ENCODE peak calls at places on chromosomes 13 and 19, in six cellular contexts. U, H, P, B, J and Z are unnamed samples.

GRCh38 chr13:53782400-53783030 is 753.9 kb downstream of the OLFM4 start:
- DNase-seq in U (peak), H (peak), P (no peak), B (no peak), J (peak), Z (peak)

GRCh38 chr13:101289764-101290163 is 126.5 kb downstream of the NALCN start:
- DNase-seq in U (peak), H (no peak), P (no peak), B (no peak), J (no peak), Z (no peak)

GRCh38 chr19:52498571-52498970 is 28.9 kb upstream of the ZNF808 start:
- DNase-seq in U (no peak), H (no peak), P (no peak), B (no peak), J (no peak), Z (no peak)

GRCh38 chr19:1261512-1261862 is 7.6 kb upstream of the CIRBP start:
- DNase-seq in U (no peak), H (no peak), P (no peak), B (no peak), J (no peak), Z (no peak)

GRCh38 chr19:40150170-40150569 is 41.1 kb upstream of the MAP3K10 start:
- DNase-seq in U (no peak), H (no peak), P (no peak), B (no peak), J (no peak), Z (no peak)

GRCh38 chr19:17220207-17220758 is 5.1 kb downstream of the USE1 start:
- DNase-seq in U (no peak), H (no peak), P (no peak), B (peak), J (no peak), Z (no peak)

GRCh38 chr19:29524912-29525870 is 603 bp upstream of the VSTM2B start:
- DNase-seq in U (no peak), H (no peak), P (no peak), B (no peak), J (no peak), Z (no peak)

GRCh38 chr19:50003254-50003788 is 21.9 kb downstream of the VRK3 start:
- DNase-seq in U (no peak), H (no peak), P (no peak), B (no peak), J (no peak), Z (no peak)

GRCh38 chr13:80547885-80548284 is 207.0 kb upstream of the SPRY2 start:
- DNase-seq in U (no peak), H (no peak), P (no peak), B (no peak), J (no peak), Z (no peak)

GRCh38 chr19:17747205-17748098 is 3.8 kb upstream of the FCHO1 start:
- DNase-seq in U (peak), H (peak), P (peak), B (peak), J (peak), Z (peak)

GRCh38 chr19:42468273-42468796 is 25.6 kb upstream of the CXCL17 start:
- DNase-seq in U (no peak), H (no peak), P (peak), B (no peak), J (no peak), Z (no peak)

GRCh38 chr19:2286402-2287140 is 4.6 kb upstream of the PEAK3 start:
- DNase-seq in U (no peak), H (no peak), P (no peak), B (no peak), J (no peak), Z (no peak)

GRCh38 chr19:46650445-46650844 is 10.5 kb downstream of the DACT3 start:
- DNase-seq in U (no peak), H (no peak), P (no peak), B (no peak), J (no peak), Z (no peak)

GRCh38 chr19:1394252-1395193 is 6.8 kb downstream of the GAMT start:
- DNase-seq in U (no peak), H (no peak), P (no peak), B (peak), J (no peak), Z (no peak)

GRCh38 chr19:48991823-48992570 is 1.1 kb downstream of the GYS1 start:
- DNase-seq in U (peak), H (no peak), P (no peak), B (peak), J (no peak), Z (peak)

GRCh38 chr13:59363950-59364349 is 799.8 kb downstream of the DIAPH3 start:
- DNase-seq in U (peak), H (no peak), P (no peak), B (no peak), J (no peak), Z (no peak)

GRCh38 chr13:43329702-43330101 is 306.3 kb downstream of the DNAJC15 start:
- DNase-seq in U (no peak), H (no peak), P (no peak), B (no peak), J (no peak), Z (no peak)

GRCh38 chr13:24264976-24265375 is 44.4 kb upstream of the C1QTNF9 start:
- DNase-seq in U (no peak), H (no peak), P (no peak), B (no peak), J (no peak), Z (no peak)

GRCh38 chr19:4134351-4134750 is 10.4 kb upstream of the MAP2K2 start:
- DNase-seq in U (no peak), H (no peak), P (no peak), B (no peak), J (no peak), Z (no peak)

GRCh38 chr19:53004242-53004641 is 9.5 kb upstream of the ERVV-1 start:
- DNase-seq in U (no peak), H (no peak), P (no peak), B (no peak), J (no peak), Z (no peak)

GRCh38 chr19:36775768-36776167 is 3.2 kb upstream of the ZNF850 start:
- DNase-seq in U (no peak), H (no peak), P (no peak), B (no peak), J (no peak), Z (no peak)

GRCh38 chr19:45496349-45496953 is 396 bp downstream of the RTN2 start:
- DNase-seq in U (peak), H (no peak), P (no peak), B (peak), J (no peak), Z (no peak)

GRCh38 chr13:45873491-45874360 is 22.2 kb upstream of the SIAH3 start:
- DNase-seq in U (no peak), H (no peak), P (peak), B (no peak), J (peak), Z (no peak)

GRCh38 chr13:101157261-101157660 is 259.0 kb downstream of the NALCN start:
- DNase-seq in U (no peak), H (no peak), P (no peak), B (no peak), J (no peak), Z (no peak)

DNA sequence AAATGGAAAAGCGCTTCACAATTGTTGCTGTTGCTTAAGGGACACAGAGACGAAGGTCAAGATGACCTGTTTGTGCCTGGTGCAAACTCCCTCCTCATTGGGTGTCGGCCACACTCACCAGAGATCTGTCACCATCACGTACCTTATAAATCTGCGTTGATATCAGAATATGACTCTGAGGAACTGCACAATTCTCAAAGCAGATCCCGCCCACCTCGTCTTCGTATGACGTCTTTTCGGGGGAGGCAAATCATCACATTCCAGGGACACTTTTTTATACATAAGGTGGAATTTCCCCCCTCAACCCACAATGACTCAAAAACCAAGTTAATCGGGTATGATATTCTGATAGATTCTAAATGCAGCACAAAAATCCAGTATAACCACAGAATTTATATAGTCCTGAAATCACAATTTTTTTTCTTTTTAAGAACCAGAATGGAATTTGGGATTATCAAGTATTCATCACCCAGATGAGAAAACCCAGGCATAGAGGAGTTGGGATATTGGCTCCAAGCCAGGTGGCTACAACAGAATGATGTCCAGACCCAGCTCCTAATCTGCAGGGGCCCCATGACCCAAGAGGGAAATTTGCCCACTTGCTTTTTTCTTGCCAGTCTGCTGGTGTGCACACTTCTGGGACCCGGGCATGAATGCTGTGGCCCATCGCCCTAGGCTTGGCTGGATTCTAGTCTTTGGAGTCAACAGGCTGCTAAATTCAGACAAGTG is 50.6 kb upstream of the MTIF3 start:
- DNase-seq in U (no peak), H (no peak), P (no peak), B (no peak), J (no peak), Z (no peak)
- TF ChIP-seq JUND in U (no peak), H (no peak), P (no peak), B (no peak), J (no peak), Z (no peak)

GRCh38 chr13:113321546-113321945 is 24.5 kb downstream of the LAMP1 start:
- DNase-seq in U (no peak), H (no peak), P (no peak), B (no peak), J (no peak), Z (no peak)

GRCh38 chr13:113319371-113319770 is 22.3 kb downstream of the LAMP1 start:
- DNase-seq in U (no peak), H (no peak), P (no peak), B (no peak), J (no peak), Z (no peak)

GRCh38 chr13:113317031-113317430 is 20.0 kb downstream of the LAMP1 start:
- DNase-seq in U (no peak), H (no peak), P (no peak), B (no peak), J (no peak), Z (no peak)

GRCh38 chr13:113320226-113320875 is 23.3 kb downstream of the LAMP1 start:
- DNase-seq in U (no peak), H (no peak), P (no peak), B (no peak), J (no peak), Z (no peak)

DNA sequence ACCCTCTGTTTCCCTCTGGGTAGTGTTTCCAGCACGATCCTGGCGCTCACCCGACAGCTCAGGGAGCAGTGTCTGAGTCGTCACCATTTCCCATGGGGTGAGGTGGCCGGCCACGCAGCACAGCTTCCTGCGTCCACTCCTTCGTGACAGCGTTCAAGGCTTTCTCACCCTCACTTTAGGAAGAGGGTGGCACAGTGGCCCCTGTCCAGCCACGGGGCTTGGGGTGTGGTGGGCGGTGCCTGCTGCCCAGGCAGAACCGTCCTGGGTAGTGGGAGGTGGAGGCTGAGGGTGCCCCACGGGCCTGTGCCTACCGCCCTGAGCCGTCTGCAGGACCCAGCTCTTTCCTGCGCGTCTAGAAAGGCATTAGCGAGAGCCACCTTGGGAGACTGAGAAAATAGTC is 21.9 kb downstream of the LAMP1 start:
- DNase-seq in U (no peak), H (no peak), P (no peak), B (no peak), J (no peak), Z (no peak)
- TF ChIP-seq JUND in U (no peak), H (no peak), P (no peak), B (no peak), J (no peak), Z (no peak)

GRCh38 chr19:11641241-11641640 is 44.0 kb downstream of the ZNF627 start:
- DNase-seq in U (no peak), H (no peak), P (no peak), B (no peak), J (no peak), Z (no peak)
- TF ChIP-seq JUND in U (no peak), H (no peak), P (no peak), B (no peak), J (no peak), Z (no peak)

GRCh38 chr13:31351376-31351775 is 151.6 kb downstream of the B3GLCT start:
- DNase-seq in U (no peak), H (no peak), P (no peak), B (no peak), J (no peak), Z (no peak)

GRCh38 chr13:31350560-31350959 is 150.8 kb downstream of the B3GLCT start:
- DNase-seq in U (no peak), H (no peak), P (no peak), B (no peak), J (no peak), Z (peak)

GRCh38 chr13:31349156-31349555 is 149.4 kb downstream of the B3GLCT start:
- DNase-seq in U (no peak), H (no peak), P (no peak), B (no peak), J (no peak), Z (no peak)

GRCh38 chr13:31355001-31355400 is 155.2 kb downstream of the B3GLCT start:
- DNase-seq in U (no peak), H (no peak), P (no peak), B (no peak), J (no peak), Z (no peak)

DNA sequence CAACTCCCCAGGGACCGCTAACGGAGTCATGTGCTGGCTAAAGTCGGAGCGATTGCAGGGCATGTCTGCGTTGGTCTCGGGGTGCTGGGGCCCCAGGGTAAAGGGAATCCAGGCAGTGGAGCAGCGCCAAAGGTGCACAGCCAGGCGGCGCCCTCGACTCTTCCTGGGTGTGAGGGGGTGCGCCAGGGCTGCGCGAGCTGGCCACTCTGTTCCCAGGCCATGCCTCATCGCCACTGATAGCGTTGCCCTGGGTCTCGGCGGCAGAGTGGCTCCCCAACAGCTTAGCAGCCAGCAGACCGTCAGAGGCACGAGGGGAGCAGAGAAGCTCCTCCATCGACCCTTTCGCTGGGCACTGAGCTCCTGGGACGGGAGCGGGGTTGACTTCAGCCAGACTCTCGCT is 152.7 kb downstream of the B3GLCT start:
- DNase-seq in U (no peak), H (no peak), P (no peak), B (no peak), J (no peak), Z (no peak)
- TF ChIP-seq JUND in U (no peak), H (no peak), P (no peak), B (no peak), J (no peak), Z (no peak)